ENCODE peak calls at places on chromosomes 5 and 9, in eight cellular contexts. A is tibial artery; F is CD4-positive, alpha-beta T cell; V is CD8-positive, alpha-beta memory T cell; U is psoas muscle; J is hepatocyte; Z is endodermal cell; S is pancreas. C is an unnamed sample.

GRCh38 chr9:886886-887285 is 45.4 kb downstream of the DMRT1 start:
- DNase-seq in A (no peak), F (no peak), V (no peak), U (no peak), J (no peak), Z (no peak), S (no peak), C (no peak)

GRCh38 chr5:135977375-135977928 is 22.7 kb upstream of the LECT2 start:
- DNase-seq in A (peak; percentile 86), F (peak; percentile 33), V (peak; percentile 40), U (peak; percentile 84), J (peak; percentile 79), Z (peak; percentile 97), S (peak; percentile 82), C (peak; percentile 25)

GRCh38 chr5:54180616-54181015 is 129.8 kb downstream of the ARL15 start:
- DNase-seq in A (no peak), F (no peak), V (no peak), U (no peak), J (no peak), Z (peak; percentile 44), S (no peak), C (no peak)

GRCh38 chr5:139285651-139286392 is 7.7 kb upstream of the MATR3 start:
- DNase-seq in A (no peak), F (no peak), V (no peak), U (no peak), J (no peak), Z (no peak), S (no peak), C (no peak)

GRCh38 chr9:33465096-33465495 is 8.6 kb downstream of the NOL6 start:
- DNase-seq in A (no peak), F (no peak), V (no peak), U (peak; percentile 19), J (no peak), Z (no peak), S (no peak), C (no peak)

GRCh38 chr9:116689633-116690032 is 2.5 kb downstream of the TRIM32 start:
- DNase-seq in A (no peak), F (no peak), V (no peak), U (no peak), J (no peak), Z (no peak), S (no peak), C (no peak)

GRCh38 chr5:172163346-172163745 is 24.7 kb downstream of the STK10 start:
- DNase-seq in A (no peak), F (no peak), V (no peak), U (peak; percentile 79), J (no peak), Z (no peak), S (no peak), C (no peak)

GRCh38 chr5:100828756-100829342 is 74.2 kb downstream of the ST8SIA4 start:
- DNase-seq in A (no peak), F (no peak), V (no peak), U (no peak), J (no peak), Z (no peak), S (no peak), C (no peak)

GRCh38 chr9:108854641-108855528 is 901 bp downstream of the ACTL7B start:
- DNase-seq in A (no peak), F (no peak), V (no peak), U (peak; percentile 76), J (no peak), Z (no peak), S (no peak), C (no peak)

GRCh38 chr5:137656558-137656957 is 79.3 kb downstream of the KLHL3 start:
- DNase-seq in A (no peak), F (no peak), V (no peak), U (no peak), J (no peak), Z (no peak), S (no peak), C (no peak)

GRCh38 chr5:88686743-88687142 is 196.2 kb downstream of the MEF2C start:
- DNase-seq in A (no peak), F (no peak), V (no peak), U (no peak), J (no peak), Z (no peak), S (no peak), C (no peak)

GRCh38 chr5:54656261-54656728 is 138.7 kb downstream of the SNX18 start:
- DNase-seq in A (no peak), F (no peak), V (no peak), U (no peak), J (no peak), Z (no peak), S (peak; percentile 23), C (no peak)

GRCh38 chr9:136694163-136694864 is 7.1 kb upstream of the AGPAT2 start:
- DNase-seq in A (no peak), F (peak; percentile 14), V (no peak), U (peak; percentile 85), J (peak; percentile 80), Z (peak; percentile 93), S (peak; percentile 76), C (no peak)

GRCh38 chr5:142322747-142323479 is 1.9 kb downstream of the SPRY4 start:
- DNase-seq in A (peak; percentile 83), F (no peak), V (no peak), U (no peak), J (no peak), Z (peak; percentile 53), S (no peak), C (no peak)

GRCh38 chr5:42840279-42840678 is 28.6 kb upstream of the SELENOP start:
- DNase-seq in A (peak; percentile 72), F (no peak), V (no peak), U (peak; percentile 66), J (peak; percentile 66), Z (no peak), S (peak; percentile 9), C (no peak)

GRCh38 chr9:72633966-72634365 is 112.6 kb downstream of the TMC1 start:
- DNase-seq in A (no peak), F (no peak), V (no peak), U (no peak), J (no peak), Z (no peak), S (no peak), C (no peak)

GRCh38 chr9:126564128-126564527 is 49.6 kb upstream of the LMX1B start:
- DNase-seq in A (no peak), F (no peak), V (no peak), U (no peak), J (no peak), Z (peak; percentile 90), S (no peak), C (no peak)

GRCh38 chr5:53362521-53362941 is 117.9 kb upstream of the FST start:
- DNase-seq in A (no peak), F (no peak), V (no peak), U (no peak), J (no peak), Z (no peak), S (no peak), C (no peak)

GRCh38 chr5:133520062-133520461 is 92.3 kb downstream of the FSTL4 start:
- DNase-seq in A (no peak), F (no peak), V (no peak), U (no peak), J (no peak), Z (peak; percentile 41), S (no peak), C (no peak)

GRCh38 chr9:115006660-115007059 is 76.3 kb upstream of the TNFSF8 start:
- DNase-seq in A (no peak), F (no peak), V (no peak), U (no peak), J (no peak), Z (no peak), S (no peak), C (no peak)

GRCh38 chr9:19000133-19000532 is 32.9 kb downstream of the SAXO1 start:
- DNase-seq in A (no peak), F (no peak), V (no peak), U (no peak), J (no peak), Z (no peak), S (no peak), C (no peak)

GRCh38 chr5:23459214-23459613 is 48.2 kb upstream of the PRDM9 start:
- DNase-seq in A (no peak), F (no peak), V (no peak), U (no peak), J (no peak), Z (no peak), S (no peak), C (no peak)
- H3K9me3 ChIP-seq in A (no peaks in the 10 kb centered on the region), F (no peaks in the 10 kb centered on the region), V (peaks cover 4% of the 10 kb centered on the region), U (no peaks in the 10 kb centered on the region), J (no peaks in the 10 kb centered on the region), Z (peaks cover 13% of the 10 kb centered on the region), S (no peaks in the 10 kb centered on the region), C (no peaks in the 10 kb centered on the region)

GRCh38 chr5:150946351-150946905 is 41.6 kb upstream of the ZNF300 start:
- DNase-seq in A (peak; percentile 91), F (no peak), V (no peak), U (peak; percentile 92), J (no peak), Z (no peak), S (peak; percentile 89), C (no peak)

GRCh38 chr5:150945947-150946346 is 41.2 kb upstream of the ZNF300 start:
- DNase-seq in A (no peak), F (no peak), V (no peak), U (no peak), J (no peak), Z (no peak), S (no peak), C (no peak)

GRCh38 chr5:150945501-150945900 is 40.7 kb upstream of the ZNF300 start:
- DNase-seq in A (no peak), F (no peak), V (no peak), U (no peak), J (no peak), Z (no peak), S (no peak), C (no peak)

GRCh38 chr5:150948539-150948938 is 43.8 kb upstream of the ZNF300 start:
- DNase-seq in A (no peak), F (no peak), V (no peak), U (no peak), J (no peak), Z (no peak), S (no peak), C (no peak)
- H3K9me3 ChIP-seq in A (peaks cover 72% of the 10 kb centered on the region), F (peaks cover 72% of the 10 kb centered on the region), V (no peaks in the 10 kb centered on the region), U (peaks cover 71% of the 10 kb centered on the region), J (peaks cover 20% of the 10 kb centered on the region), Z (peaks cover 84% of the 10 kb centered on the region), S (no peaks in the 10 kb centered on the region), C (peaks cover 17% of the 10 kb centered on the region)

GRCh38 chr5:3122985-3123762 is 371.7 kb upstream of the IRX2 start:
- DNase-seq in A (no peak), F (no peak), V (no peak), U (no peak), J (no peak), Z (peak; percentile 59), S (no peak), C (no peak)
- H3K9me3 ChIP-seq in A (no peaks in the 10 kb centered on the region), F (no peaks in the 10 kb centered on the region), V (no peaks in the 10 kb centered on the region), U (no peaks in the 10 kb centered on the region), J (no peaks in the 10 kb centered on the region), Z (no peaks in the 10 kb centered on the region), S (no peaks in the 10 kb centered on the region), C (no peaks in the 10 kb centered on the region)

GRCh38 chr5:96476654-96477053 is 43.6 kb upstream of the PCSK1 start:
- DNase-seq in A (no peak), F (no peak), V (no peak), U (no peak), J (no peak), Z (no peak), S (no peak), C (no peak)

GRCh38 chr5:96483878-96484277 is 50.8 kb upstream of the PCSK1 start:
- DNase-seq in A (no peak), F (no peak), V (no peak), U (no peak), J (peak; percentile 69), Z (peak; percentile 66), S (no peak), C (no peak)

GRCh38 chr5:96478983-96479382 is 45.9 kb upstream of the PCSK1 start:
- DNase-seq in A (no peak), F (no peak), V (no peak), U (no peak), J (no peak), Z (no peak), S (no peak), C (no peak)

GRCh38 chr5:96481396-96481795 is 48.3 kb upstream of the PCSK1 start:
- DNase-seq in A (no peak), F (no peak), V (no peak), U (no peak), J (no peak), Z (no peak), S (no peak), C (no peak)
- H3K9me3 ChIP-seq in A (no peaks in the 10 kb centered on the region), F (no peaks in the 10 kb centered on the region), V (no peaks in the 10 kb centered on the region), U (no peaks in the 10 kb centered on the region), J (no peaks in the 10 kb centered on the region), Z (no peaks in the 10 kb centered on the region), S (no peaks in the 10 kb centered on the region), C (no peaks in the 10 kb centered on the region)